ENCODE peak calls at places on chromosomes 3 and 15, in six cellular contexts. T is IMR-90; V is CD4-positive, alpha-beta T cell; Y is sigmoid colon; G is left ventricle myocardium inferior; F is WTC11. Z is an unnamed sample.
A peak's percentile ranks its signal among the peaks of the same experiment; 100 is the strongest.

GRCh38 chr3:112979244-112979832 is 4.4 kb upstream of the CD200R1 start:
- DNase-seq in T (peak; percentile 39), V (no peak), Y (no peak), G (no peak), F (no peak), Z (peak; percentile 16)

GRCh38 chr3:193640728-193641127 is 47.7 kb downstream of the OPA1 start:
- DNase-seq in T (peak; percentile 48), V (no peak), Y (no peak), G (no peak), F (no peak), Z (no peak)

GRCh38 chr15:71599404-71600225 is 210.7 kb upstream of the NR2E3 start:
- DNase-seq in T (no peak), V (no peak), Y (no peak), G (peak; percentile 56), F (no peak), Z (no peak)

GRCh38 chr3:61665121-61665520 is 103.8 kb downstream of the PTPRG start:
- DNase-seq in T (no peak), V (no peak), Y (no peak), G (no peak), F (no peak), Z (no peak)

GRCh38 chr3:37814547-37814946 is 47.1 kb upstream of the CTDSPL start:
- DNase-seq in T (peak; percentile 31), V (no peak), Y (no peak), G (no peak), F (no peak), Z (peak; percentile 26)

GRCh38 chr3:169668957-169669681 is 5.6 kb upstream of the MECOM start:
- DNase-seq in T (peak; percentile 50), V (no peak), Y (peak; percentile 70), G (peak; percentile 76), F (peak; percentile 86), Z (peak; percentile 89)

GRCh38 chr3:54582424-54582823 is 345.4 kb downstream of the LRTM1 start:
- DNase-seq in T (no peak), V (no peak), Y (no peak), G (no peak), F (no peak), Z (no peak)

GRCh38 chr3:50342818-50343633 is 2.4 kb upstream of the RASSF1 start:
- DNase-seq in T (no peak), V (no peak), Y (no peak), G (no peak), F (peak; percentile 58), Z (no peak)

GRCh38 chr3:126528800-126529541 is 5.0 kb downstream of the CHST13 start:
- DNase-seq in T (no peak), V (no peak), Y (peak; percentile 62), G (peak; percentile 37), F (no peak), Z (peak; percentile 78)

GRCh38 chr15:42056934-42057743 is 36.3 kb upstream of the PLA2G4E start:
- DNase-seq in T (peak; percentile 62), V (peak; percentile 25), Y (no peak), G (peak; percentile 73), F (peak; percentile 89), Z (peak; percentile 90)

GRCh38 chr3:142645236-142645793 is 49.1 kb downstream of the PLS1 start:
- DNase-seq in T (peak; percentile 35), V (no peak), Y (no peak), G (no peak), F (no peak), Z (no peak)

GRCh38 chr3:70716832-70717231 is 404.4 kb upstream of the MDFIC2 start:
- DNase-seq in T (peak; percentile 48), V (no peak), Y (peak; percentile 72), G (peak; percentile 18), F (no peak), Z (peak; percentile 3)

GRCh38 chr3:178072391-178072790 is 463.8 kb upstream of the KCNMB2 start:
- DNase-seq in T (peak; percentile 56), V (no peak), Y (no peak), G (no peak), F (no peak), Z (no peak)

GRCh38 chr3:106333911-106334618 is 465.3 kb upstream of the CBLB start:
- DNase-seq in T (peak; percentile 75), V (no peak), Y (no peak), G (no peak), F (no peak), Z (no peak)

GRCh38 chr15:39411102-39411989 is 169.5 kb upstream of the THBS1 start:
- DNase-seq in T (no peak), V (no peak), Y (no peak), G (no peak), F (no peak), Z (no peak)

GRCh38 chr3:152174876-152175575 is 93.7 kb upstream of the MBNL1 start:
- DNase-seq in T (peak; percentile 46), V (no peak), Y (no peak), G (no peak), F (no peak), Z (no peak)

GRCh38 chr3:126106336-126107202 is 22.6 kb upstream of the SLC41A3 start:
- DNase-seq in T (no peak), V (no peak), Y (peak; percentile 38), G (peak; percentile 5), F (no peak), Z (no peak)

GRCh38 chr3:102736288-102736960 is 301.6 kb downstream of the ZPLD1 start:
- DNase-seq in T (no peak), V (no peak), Y (no peak), G (peak; percentile 52), F (no peak), Z (no peak)

GRCh38 chr15:53918180-53919079 is 59.8 kb upstream of the UNC13C start:
- DNase-seq in T (no peak), V (no peak), Y (no peak), G (no peak), F (no peak), Z (no peak)

GRCh38 chr3:152938974-152939636 is 104.2 kb downstream of the P2RY1 start:
- DNase-seq in T (no peak), V (no peak), Y (no peak), G (no peak), F (no peak), Z (no peak)

GRCh38 chr15:68909601-68910000 is 20.7 kb upstream of the SPESP1 start:
- DNase-seq in T (no peak), V (no peak), Y (no peak), G (no peak), F (no peak), Z (no peak)

GRCh38 chr15:22941179-22941578 is 39.0 kb downstream of the CYFIP1 start:
- DNase-seq in T (no peak), V (no peak), Y (peak; percentile 14), G (no peak), F (no peak), Z (no peak)

GRCh38 chr3:111801697-111802655 is 57.1 kb upstream of the PHLDB2 start:
- DNase-seq in T (peak; percentile 89), V (no peak), Y (no peak), G (no peak), F (no peak), Z (no peak)

GRCh38 chr15:68550004-68550403 is 28.8 kb upstream of the CORO2B start:
- DNase-seq in T (no peak), V (no peak), Y (no peak), G (no peak), F (no peak), Z (no peak)

GRCh38 chr3:100471436-100471835 is 21.0 kb upstream of the TMEM45A start:
- DNase-seq in T (no peak), V (no peak), Y (no peak), G (no peak), F (no peak), Z (no peak)

GRCh38 chr15:51227967-51228783 is 110.2 kb downstream of the CYP19A1 start:
- DNase-seq in T (peak; percentile 89), V (no peak), Y (no peak), G (no peak), F (no peak), Z (no peak)

GRCh38 chr15:75203908-75204263 is 2.2 kb downstream of the C15orf39 start:
- DNase-seq in T (no peak), V (no peak), Y (no peak), G (no peak), F (no peak), Z (no peak)

GRCh38 chr15:25886498-25887140 is 23.5 kb upstream of the ATP10A start:
- DNase-seq in T (no peak), V (no peak), Y (no peak), G (no peak), F (no peak), Z (no peak)

GRCh38 chr15:58433597-58434333 is 2.0 kb downstream of the LIPC start:
- DNase-seq in T (no peak), V (no peak), Y (no peak), G (no peak), F (no peak), Z (no peak)

GRCh38 chr3:131544557-131544956 is 41.8 kb upstream of the MRPL3 start:
- DNase-seq in T (no peak), V (no peak), Y (no peak), G (no peak), F (no peak), Z (no peak)

GRCh38 chr3:112894258-112894657 is 47.6 kb upstream of the CD200R1L start:
- DNase-seq in T (peak; percentile 63), V (no peak), Y (no peak), G (no peak), F (peak; percentile 71), Z (no peak)

GRCh38 chr15:69679623-69680228 is 227.1 kb downstream of the RPLP1 start:
- DNase-seq in T (no peak), V (no peak), Y (no peak), G (no peak), F (no peak), Z (no peak)

GRCh38 chr3:122975924-122976293 is 51.7 kb downstream of the SEMA5B start:
- DNase-seq in T (peak; percentile 10), V (no peak), Y (no peak), G (no peak), F (no peak), Z (no peak)

GRCh38 chr3:127665586-127665985 is 7.2 kb upstream of the ABTB1 start:
- DNase-seq in T (no peak), V (no peak), Y (no peak), G (no peak), F (no peak), Z (no peak)

GRCh38 chr15:89121414-89121813 is 33.2 kb downstream of the ABHD2 start:
- DNase-seq in T (no peak), V (no peak), Y (no peak), G (no peak), F (no peak), Z (no peak)

GRCh38 chr3:49028673-49029562 is at the start of gene IMPDH2:
- DNase-seq in T (peak; percentile 91), V (peak; percentile 90), Y (peak; percentile 96), G (peak; percentile 93), F (peak; percentile 91), Z (peak; percentile 92)
- TF ChIP-seq CTCF in T (peak; percentile 6), V (no peak), Y (no peak), G (peak; percentile 12), F (no peak), Z (peak; percentile 11)

GRCh38 chr15:76865548-76865991 is 39.6 kb downstream of the SCAPER start:
- DNase-seq in T (peak; percentile 0), V (no peak), Y (no peak), G (no peak), F (no peak), Z (no peak)
- TF ChIP-seq CTCF in T (no peak), V (no peak), Y (no peak), G (no peak), F (no peak), Z (no peak)

GRCh38 chr3:42654331-42655201 is 1.1 kb downstream of the ZBTB47 start:
- DNase-seq in T (peak; percentile 44), V (no peak), Y (peak; percentile 88), G (peak; percentile 61), F (peak; percentile 85), Z (peak; percentile 92)
- TF ChIP-seq CTCF in T (peak; percentile 28), V (no peak), Y (no peak), G (no peak), F (no peak), Z (peak; percentile 36)

GRCh38 chr15:31964586-31965307 is 65.6 kb upstream of the CHRNA7 start:
- DNase-seq in T (no peak), V (no peak), Y (no peak), G (no peak), F (no peak), Z (no peak)
- TF ChIP-seq CTCF in T (no peak), V (no peak), Y (no peak), G (no peak), F (no peak), Z (no peak)